ENCODE peak calls at places on chromosomes 3 and 15, in ten cellular contexts. J is mammary epithelial cell, A is astrocyte of the spinal cord, R is fibroblast of the aortic adventitia, D is mesothelial cell of epicardium, H is body of pancreas, V is tibial nerve, I is fibroblast of villous mesenchyme, B is heart left ventricle, W is PC-9. Z is an unnamed sample.

GRCh38 chr3:161600185-161600584 is 103.6 kb downstream of the OTOL1 start:
- DNase-seq in J (no peak), A (peak), R (no peak), D (no peak), H (no peak), V (no peak), I (no peak), B (no peak), W (no peak), Z (peak)

GRCh38 chr3:110243081-110243480 is 828.5 kb upstream of the NECTIN3 start:
- DNase-seq in J (no peak), A (peak), R (peak), D (no peak), H (no peak), V (no peak), I (peak), B (no peak), W (no peak), Z (peak)

GRCh38 chr3:39705351-39705900 is 104.0 kb upstream of the MYRIP start:
- DNase-seq in J (no peak), A (peak), R (peak), D (no peak), H (no peak), V (no peak), I (no peak), B (no peak), W (no peak), Z (no peak)

GRCh38 chr3:142904639-142905441 is 16.0 kb upstream of the PCOLCE2 start:
- DNase-seq in J (peak), A (peak), R (peak), D (no peak), H (no peak), V (no peak), I (peak), B (no peak), W (no peak), Z (peak)

GRCh38 chr3:172557515-172558220 is 34.4 kb upstream of the TNFSF10 start:
- DNase-seq in J (peak), A (no peak), R (peak), D (no peak), H (no peak), V (no peak), I (peak), B (no peak), W (no peak), Z (peak)

GRCh38 chr3:8554725-8555621 is 53.4 kb downstream of the LMCD1 start:
- DNase-seq in J (no peak), A (peak), R (peak), D (no peak), H (no peak), V (no peak), I (peak), B (peak), W (no peak), Z (no peak)

GRCh38 chr15:62809106-62809967 is 233.2 kb upstream of the TPM1 start:
- DNase-seq in J (peak), A (peak), R (peak), D (no peak), H (no peak), V (no peak), I (peak), B (no peak), W (no peak), Z (peak)

GRCh38 chr3:90010341-90010740 is 902.9 kb downstream of the EPHA3 start:
- DNase-seq in J (peak), A (peak), R (peak), D (no peak), H (no peak), V (no peak), I (peak), B (no peak), W (peak), Z (peak)

GRCh38 chr3:31407665-31408064 is 125.1 kb upstream of the STT3B start:
- DNase-seq in J (no peak), A (peak), R (peak), D (no peak), H (no peak), V (no peak), I (no peak), B (no peak), W (no peak), Z (no peak)

GRCh38 chr15:74525946-74526345 is 15.1 kb upstream of the ARID3B start:
- DNase-seq in J (peak), A (peak), R (peak), D (no peak), H (no peak), V (no peak), I (no peak), B (no peak), W (peak), Z (peak)

GRCh38 chr3:144868506-144868905 is 896.9 kb downstream of the DIPK2A start:
- DNase-seq in J (no peak), A (no peak), R (peak), D (no peak), H (no peak), V (no peak), I (no peak), B (no peak), W (no peak), Z (no peak)

GRCh38 chr15:65870889-65871533 is 1.7 kb downstream of the RAB11A start:
- DNase-seq in J (peak), A (peak), R (peak), D (no peak), H (no peak), V (no peak), I (peak), B (no peak), W (no peak), Z (peak)

GRCh38 chr3:55267206-55267930 is 219.7 kb downstream of the WNT5A start:
- DNase-seq in J (peak), A (no peak), R (no peak), D (no peak), H (no peak), V (no peak), I (peak), B (no peak), W (no peak), Z (no peak)

GRCh38 chr3:105534491-105534890 is 167.8 kb downstream of the ALCAM start:
- DNase-seq in J (no peak), A (no peak), R (no peak), D (no peak), H (no peak), V (no peak), I (no peak), B (no peak), W (no peak), Z (no peak)

GRCh38 chr3:124878561-124879394 is 8.4 kb downstream of the ITGB5 start:
- DNase-seq in J (peak), A (peak), R (peak), D (no peak), H (peak), V (peak), I (peak), B (no peak), W (peak), Z (peak)

GRCh38 chr3:73926360-73927202 is 301.8 kb upstream of the PDZRN3 start:
- DNase-seq in J (no peak), A (no peak), R (no peak), D (no peak), H (no peak), V (no peak), I (no peak), B (no peak), W (no peak), Z (no peak)

GRCh38 chr3:184716652-184717607 is 5.1 kb upstream of the MAGEF1 start:
- DNase-seq in J (no peak), A (peak), R (peak), D (no peak), H (no peak), V (peak), I (peak), B (no peak), W (peak), Z (peak)

GRCh38 chr3:121601212-121601812 is 8.1 kb downstream of the FBXO40 start:
- DNase-seq in J (no peak), A (no peak), R (no peak), D (no peak), H (no peak), V (no peak), I (no peak), B (no peak), W (no peak), Z (no peak)

GRCh38 chr15:78481917-78482316 is 25.5 kb upstream of the HYKK start:
- DNase-seq in J (no peak), A (no peak), R (no peak), D (no peak), H (no peak), V (no peak), I (no peak), B (no peak), W (no peak), Z (no peak)

GRCh38 chr3:177905173-177905894 is 630.9 kb upstream of the KCNMB2 start:
- DNase-seq in J (peak), A (peak), R (peak), D (no peak), H (no peak), V (no peak), I (peak), B (no peak), W (peak), Z (no peak)

GRCh38 chr15:52730163-52730562 is 51.0 kb upstream of the ATOSA start:
- DNase-seq in J (peak), A (no peak), R (peak), D (no peak), H (no peak), V (no peak), I (peak), B (no peak), W (peak), Z (peak)

GRCh38 chr15:43510230-43511011 is 7.0 kb upstream of the MAP1A start:
- DNase-seq in J (peak), A (peak), R (peak), D (peak), H (peak), V (peak), I (peak), B (peak), W (peak), Z (peak)

GRCh38 chr3:107757140-107757539 is 234.4 kb downstream of the BBX start:
- DNase-seq in J (no peak), A (no peak), R (no peak), D (no peak), H (no peak), V (no peak), I (no peak), B (no peak), W (no peak), Z (no peak)

GRCh38 chr3:52004906-52005395 is 9.3 kb upstream of the RPL29 start:
- DNase-seq in J (no peak), A (no peak), R (no peak), D (no peak), H (no peak), V (no peak), I (no peak), B (no peak), W (no peak), Z (no peak)

GRCh38 chr3:134526319-134526718 is 40.5 kb downstream of the CEP63 start:
- DNase-seq in J (no peak), A (no peak), R (no peak), D (no peak), H (no peak), V (no peak), I (peak), B (no peak), W (no peak), Z (no peak)

GRCh38 chr3:151468284-151468917 is 7.5 kb upstream of the IGSF10 start:
- DNase-seq in J (peak), A (peak), R (peak), D (no peak), H (peak), V (peak), I (peak), B (no peak), W (peak), Z (peak)

GRCh38 chr3:123404391-123404790 is 44.5 kb downstream of the ADCY5 start:
- DNase-seq in J (no peak), A (peak), R (no peak), D (no peak), H (no peak), V (no peak), I (no peak), B (peak), W (no peak), Z (no peak)

GRCh38 chr3:170469151-170470062 is 50.7 kb downstream of the CLDN11 start:
- DNase-seq in J (no peak), A (peak), R (peak), D (no peak), H (no peak), V (peak), I (peak), B (no peak), W (no peak), Z (peak)

GRCh38 chr3:114380233-114380645 is 86.4 kb downstream of the TIGIT start:
- DNase-seq in J (peak), A (peak), R (peak), D (no peak), H (peak), V (peak), I (peak), B (peak), W (no peak), Z (peak)

GRCh38 chr3:35665390-35666055 is 26.2 kb downstream of the ARPP21 start:
- DNase-seq in J (no peak), A (peak), R (no peak), D (no peak), H (no peak), V (no peak), I (no peak), B (no peak), W (no peak), Z (no peak)

GRCh38 chr3:122258757-122259371 is 66.2 kb upstream of the CSTA start:
- DNase-seq in J (peak), A (peak), R (peak), D (no peak), H (peak), V (peak), I (peak), B (peak), W (peak), Z (peak)

GRCh38 chr3:72336114-72336651 is 512.1 kb downstream of the SHQ1 start:
- DNase-seq in J (no peak), A (no peak), R (no peak), D (no peak), H (no peak), V (no peak), I (no peak), B (no peak), W (no peak), Z (no peak)

GRCh38 chr15:74301583-74302374 is 65.7 kb downstream of the CCDC33 start:
- DNase-seq in J (no peak), A (no peak), R (no peak), D (no peak), H (no peak), V (no peak), I (no peak), B (no peak), W (no peak), Z (no peak)

GRCh38 chr3:51382076-51382745 is 2.9 kb upstream of the MANF start:
- DNase-seq in J (no peak), A (no peak), R (no peak), D (no peak), H (no peak), V (no peak), I (no peak), B (no peak), W (no peak), Z (no peak)

GRCh38 chr15:76321171-76321570 is 9.9 kb upstream of the ETFA start:
- DNase-seq in J (no peak), A (no peak), R (no peak), D (no peak), H (no peak), V (no peak), I (no peak), B (no peak), W (no peak), Z (no peak)

GRCh38 chr3:72997421-72997961 is 880 bp downstream of the PPP4R2 start:
- DNase-seq in J (peak), A (peak), R (peak), D (no peak), H (no peak), V (peak), I (peak), B (no peak), W (peak), Z (peak)

GRCh38 chr3:49294343-49294742 is 17.3 kb upstream of the C3orf62 start:
- DNase-seq in J (no peak), A (no peak), R (no peak), D (no peak), H (no peak), V (no peak), I (no peak), B (no peak), W (no peak), Z (no peak)

GRCh38 chr15:34318277-34319079 is 19.1 kb downstream of the SLC12A6 start:
- DNase-seq in J (peak), A (peak), R (peak), D (no peak), H (peak), V (peak), I (peak), B (no peak), W (peak), Z (peak)

GRCh38 chr15:62848631-62849050 is 193.9 kb upstream of the TPM1 start:
- DNase-seq in J (no peak), A (no peak), R (peak), D (no peak), H (no peak), V (no peak), I (peak), B (no peak), W (no peak), Z (no peak)

GRCh38 chr15:58357529-58358476 is 74.0 kb upstream of the LIPC start:
- DNase-seq in J (no peak), A (no peak), R (peak), D (no peak), H (no peak), V (no peak), I (peak), B (no peak), W (no peak), Z (peak)
- TF ChIP-seq CTCF in J (no peak), A (no peak), R (no peak), D (no peak), H (no peak), V (no peak), I (no peak), B (no peak), W (no peak), Z (no peak)

GRCh38 chr15:38996111-38996541 is 431.5 kb upstream of the RASGRP1 start:
- DNase-seq in J (peak), A (peak), R (peak), D (no peak), H (peak), V (no peak), I (peak), B (no peak), W (no peak), Z (peak)

GRCh38 chr15:38992541-38993334 is 428.1 kb upstream of the RASGRP1 start:
- DNase-seq in J (no peak), A (no peak), R (peak), D (no peak), H (no peak), V (no peak), I (peak), B (no peak), W (no peak), Z (no peak)

GRCh38 chr15:38991701-38992100 is 427.1 kb upstream of the RASGRP1 start:
- DNase-seq in J (no peak), A (no peak), R (peak), D (no peak), H (peak), V (no peak), I (no peak), B (no peak), W (peak), Z (no peak)

GRCh38 chr15:38994310-38994709 is 429.7 kb upstream of the RASGRP1 start:
- DNase-seq in J (no peak), A (no peak), R (peak), D (no peak), H (no peak), V (no peak), I (no peak), B (no peak), W (no peak), Z (no peak)

DNA sequence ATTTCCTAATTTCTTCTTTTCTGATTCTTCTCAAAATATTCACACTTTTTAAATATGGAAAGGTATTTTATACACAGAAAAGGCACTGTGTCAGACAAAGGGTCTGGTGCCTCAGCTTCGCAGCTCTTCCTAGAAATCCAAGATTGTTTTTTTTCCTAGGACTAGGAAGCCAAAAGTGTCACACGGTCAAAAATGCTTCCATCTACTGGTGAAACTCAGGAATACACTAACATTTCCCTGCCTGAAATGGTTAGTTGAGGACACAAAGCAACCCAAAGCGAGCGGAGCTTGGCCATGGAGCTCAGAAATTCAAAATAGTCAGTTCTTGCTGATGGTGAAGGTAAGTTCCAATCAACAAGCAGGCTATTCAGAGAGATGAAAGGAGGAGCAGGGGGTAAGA is 426.5 kb upstream of the RASGRP1 start:
- DNase-seq in J (peak), A (peak), R (peak), D (no peak), H (no peak), V (no peak), I (peak), B (no peak), W (no peak), Z (peak)
- TF ChIP-seq CTCF in J (peak), A (peak), R (peak), D (peak), H (no peak), V (peak), I (peak), B (no peak), W (peak), Z (peak)

GRCh38 chr3:160412477-160412876 is 13.0 kb downstream of the SMC4 start:
- DNase-seq in J (no peak), A (no peak), R (no peak), D (no peak), H (no peak), V (no peak), I (no peak), B (no peak), W (no peak), Z (no peak)

GRCh38 chr3:160413613-160414248 is 14.3 kb downstream of the SMC4 start:
- DNase-seq in J (peak), A (peak), R (peak), D (no peak), H (peak), V (peak), I (peak), B (no peak), W (peak), Z (peak)

GRCh38 chr3:160409812-160410610 is 10.6 kb downstream of the SMC4 start:
- DNase-seq in J (no peak), A (no peak), R (peak), D (no peak), H (no peak), V (no peak), I (peak), B (no peak), W (no peak), Z (no peak)
- TF ChIP-seq CTCF in J (no peak), A (no peak), R (no peak), D (no peak), H (no peak), V (no peak), I (no peak), B (no peak), W (no peak), Z (no peak)

GRCh38 chr3:13673207-13673606 is 124.3 kb downstream of the FBLN2 start:
- DNase-seq in J (no peak), A (no peak), R (peak), D (no peak), H (no peak), V (no peak), I (no peak), B (no peak), W (no peak), Z (no peak)
- TF ChIP-seq CTCF in J (peak), A (peak), R (peak), D (peak), H (no peak), V (no peak), I (peak), B (no peak), W (peak), Z (peak)

GRCh38 chr15:60000824-60001641 is 3.1 kb upstream of the FOXB1 start:
- DNase-seq in J (no peak), A (no peak), R (no peak), D (no peak), H (no peak), V (no peak), I (no peak), B (no peak), W (no peak), Z (no peak)
- TF ChIP-seq CTCF in J (no peak), A (no peak), R (no peak), D (no peak), H (no peak), V (no peak), I (no peak), B (no peak), W (no peak), Z (no peak)